ENCODE peak calls at places on chromosomes 13 and 19, in seven cellular contexts. X, G, U, S, K, A and M are unnamed samples.

GRCh38 chr13:48750588-48751383 is 97.1 kb downstream of the CYSLTR2 start:
- DNase-seq in X (peak), G (peak), U (no peak), S (no peak), K (no peak), A (no peak), M (no peak)

GRCh38 chr19:15331419-15332310 is 674 bp downstream of the BRD4 start:
- DNase-seq in X (peak), G (peak), U (peak), S (no peak), K (peak), A (peak), M (peak)

GRCh38 chr13:85508683-85509329 is 290.4 kb downstream of the SLITRK6 start:
- DNase-seq in X (no peak), G (no peak), U (no peak), S (no peak), K (no peak), A (no peak), M (no peak)

GRCh38 chr13:50224534-50224933 is 209.3 kb downstream of the KCNRG start:
- DNase-seq in X (no peak), G (no peak), U (peak), S (no peak), K (peak), A (no peak), M (no peak)

GRCh38 chr19:32676186-32676894 is 692 bp downstream of the RGS9BP start:
- DNase-seq in X (no peak), G (no peak), U (peak), S (peak), K (no peak), A (no peak), M (peak)

GRCh38 chr13:112843392-112844250 is 125.4 kb upstream of the MCF2L start:
- DNase-seq in X (no peak), G (no peak), U (no peak), S (no peak), K (no peak), A (no peak), M (no peak)

GRCh38 chr19:16627194-16627927 is 643 bp downstream of the MED26 start:
- DNase-seq in X (peak), G (peak), U (no peak), S (no peak), K (peak), A (peak), M (no peak)

GRCh38 chr13:113969973-113970611 is 3.8 kb downstream of the C13orf46 start:
- DNase-seq in X (no peak), G (peak), U (no peak), S (no peak), K (no peak), A (peak), M (peak)

GRCh38 chr13:74287672-74288169 is 153.5 kb upstream of the KLF12 start:
- DNase-seq in X (peak), G (peak), U (no peak), S (peak), K (peak), A (peak), M (peak)

GRCh38 chr13:39108746-39109145 is 70.5 kb downstream of the NHLRC3 start:
- DNase-seq in X (no peak), G (no peak), U (no peak), S (no peak), K (no peak), A (no peak), M (no peak)

GRCh38 chr13:39102981-39103490 is 64.8 kb downstream of the NHLRC3 start:
- DNase-seq in X (no peak), G (no peak), U (no peak), S (no peak), K (no peak), A (no peak), M (no peak)

GRCh38 chr13:39107484-39108040 is 69.3 kb downstream of the NHLRC3 start:
- DNase-seq in X (no peak), G (no peak), U (no peak), S (no peak), K (no peak), A (no peak), M (no peak)

GRCh38 chr13:39105110-39105509 is 66.9 kb downstream of the NHLRC3 start:
- DNase-seq in X (no peak), G (peak), U (no peak), S (no peak), K (no peak), A (no peak), M (peak)

GRCh38 chr13:39106216-39106995 is 68.2 kb downstream of the NHLRC3 start:
- DNase-seq in X (no peak), G (peak), U (no peak), S (no peak), K (no peak), A (no peak), M (peak)
- H3K27ac ChIP-seq in X (no peak), G (no peak), U (no peak), S (peak), K (no peak), A (no peak), M (no peak)

DNA sequence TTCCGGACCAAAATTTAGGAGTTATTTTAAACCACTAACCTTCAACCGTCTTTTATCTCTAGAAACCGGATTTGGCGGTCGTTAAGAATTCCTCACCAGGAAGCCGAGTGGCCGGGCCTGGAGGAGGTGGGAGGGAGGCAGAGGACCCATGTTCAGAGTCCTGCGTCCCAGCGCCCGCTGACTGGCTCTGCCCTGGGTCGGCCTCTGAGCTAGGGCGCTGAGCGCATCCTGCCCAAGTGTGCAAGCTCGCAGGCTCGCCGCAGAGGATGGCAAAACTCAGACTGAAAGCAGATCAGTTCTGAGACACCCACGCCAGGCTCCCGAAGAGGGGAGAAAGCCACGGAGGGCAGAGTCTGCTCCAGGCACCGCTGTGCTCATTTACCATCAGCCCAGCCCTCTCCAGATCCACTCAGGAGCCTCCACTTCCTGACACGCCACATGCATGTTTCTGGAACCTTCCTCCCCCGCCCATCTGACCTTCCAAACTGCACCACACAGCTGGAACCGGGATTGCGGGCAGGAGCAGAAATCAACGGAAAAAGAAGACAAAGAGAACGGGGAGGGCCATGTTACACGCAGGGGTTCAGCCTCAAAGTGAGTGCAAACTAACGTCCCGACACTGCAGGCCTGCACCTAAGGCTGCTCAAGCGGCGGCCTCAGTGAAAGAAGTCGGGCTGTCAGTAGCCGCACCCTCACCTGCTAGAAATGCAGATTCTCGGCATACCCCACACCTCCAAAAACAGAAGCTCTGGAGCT is 8.2 kb downstream of the COL4A1 start:
- DNase-seq in X (no peak), G (no peak), U (no peak), S (no peak), K (no peak), A (no peak), M (no peak)
- H3K27ac ChIP-seq in X (peak), G (peak), U (no peak), S (peak), K (no peak), A (peak), M (peak)

DNA sequence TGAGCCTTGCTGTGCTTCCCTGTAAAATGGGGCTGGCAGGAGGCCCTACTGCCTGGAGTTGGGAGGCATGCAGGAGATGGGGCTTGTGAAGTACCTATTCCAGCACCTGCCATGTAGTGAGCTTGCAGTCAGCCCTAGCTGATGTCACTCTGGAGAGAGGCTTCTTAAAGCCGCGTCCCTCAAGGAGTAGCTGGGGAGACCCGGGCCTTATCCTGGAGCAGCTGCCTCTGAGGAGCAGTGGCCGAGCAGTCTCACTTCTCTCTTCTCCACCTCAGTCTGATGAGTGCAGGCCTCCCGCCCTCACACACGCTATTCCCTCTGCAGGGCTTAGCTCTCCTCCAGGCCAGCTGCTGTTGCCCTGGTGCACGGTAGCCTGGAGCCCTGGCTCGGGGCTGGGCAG is 18.0 kb downstream of the CLASRP start:
- DNase-seq in X (no peak), G (no peak), U (no peak), S (no peak), K (no peak), A (no peak), M (no peak)
- H3K27ac ChIP-seq in X (no peak), G (no peak), U (no peak), S (no peak), K (peak), A (no peak), M (no peak)

DNA sequence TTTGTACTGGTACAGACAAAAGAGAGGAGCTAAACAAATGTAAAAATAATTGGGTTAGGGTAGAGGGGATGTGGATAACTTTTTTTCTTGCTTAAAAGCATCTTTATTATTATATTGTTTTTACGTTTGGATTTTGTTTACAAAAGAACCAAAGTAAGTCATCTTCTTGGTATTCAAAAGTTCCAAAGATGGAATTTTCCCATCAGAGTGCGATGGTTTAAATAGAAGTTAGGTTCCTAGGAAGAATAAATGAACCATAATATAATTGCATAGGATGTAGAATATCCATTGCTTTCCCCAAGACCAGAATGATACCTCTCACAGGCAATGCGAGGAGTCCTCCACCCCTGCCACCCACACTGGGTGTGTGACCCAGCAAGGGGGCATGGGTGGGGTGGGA is 99.4 kb upstream of the RNF113B start:
- DNase-seq in X (no peak), G (no peak), U (no peak), S (no peak), K (no peak), A (no peak), M (no peak)
- H3K27ac ChIP-seq in X (no peak), G (no peak), U (no peak), S (no peak), K (no peak), A (no peak), M (no peak)

GRCh38 chr19:48400018-48400742 is 6.7 kb downstream of the GRIN2D start:
- DNase-seq in X (peak), G (peak), U (peak), S (no peak), K (no peak), A (no peak), M (peak)
- H3K27ac ChIP-seq in X (peak), G (no peak), U (no peak), S (no peak), K (peak), A (no peak), M (peak)

GRCh38 chr13:37208052-37208451 is 102.6 kb upstream of the CSNK1A1L start:
- DNase-seq in X (no peak), G (no peak), U (no peak), S (no peak), K (no peak), A (no peak), M (no peak)
- H3K27ac ChIP-seq in X (no peak), G (no peak), U (no peak), S (no peak), K (no peak), A (no peak), M (no peak)

GRCh38 chr19:18425515-18426415 is 6.6 kb downstream of the SSBP4 start:
- DNase-seq in X (peak), G (no peak), U (peak), S (no peak), K (no peak), A (no peak), M (no peak)
- H3K27ac ChIP-seq in X (peak), G (peak), U (no peak), S (peak), K (peak), A (peak), M (peak)